ENCODE peak calls at places on chromosomes 11 and 22, in four cellular contexts. One of them, this sample, is unnamed.

GRCh38 chr11:132427611-132428010 is 1057.2 kb downstream of the NTM start:
- DNase-seq in neural progenitor cell: no peak
- DNase-seq in astrocyte of the cerebellum: peak
- DNase-seq in lung: no peak
- DNase-seq in this sample: no peak

GRCh38 chr22:20615533-20616450 is 108.4 kb downstream of the MED15 start:
- DNase-seq in neural progenitor cell: no peak
- DNase-seq in astrocyte of the cerebellum: no peak
- DNase-seq in lung: no peak
- DNase-seq in this sample: no peak

GRCh38 chr11:11752688-11753087 is 89.1 kb upstream of the USP47 start:
- DNase-seq in neural progenitor cell: peak
- DNase-seq in astrocyte of the cerebellum: no peak
- DNase-seq in lung: no peak
- DNase-seq in this sample: no peak

GRCh38 chr11:95254139-95254704 is 23.2 kb upstream of the SESN3 start:
- DNase-seq in neural progenitor cell: peak
- DNase-seq in astrocyte of the cerebellum: peak
- DNase-seq in lung: peak
- DNase-seq in this sample: peak

GRCh38 chr22:17117890-17118289 is 3.3 kb downstream of the TMEM121B start:
- DNase-seq in neural progenitor cell: no peak
- DNase-seq in astrocyte of the cerebellum: no peak
- DNase-seq in lung: no peak
- DNase-seq in this sample: no peak

GRCh38 chr22:32527756-32528155 is 53.1 kb downstream of the FBXO7 start:
- DNase-seq in neural progenitor cell: peak
- DNase-seq in astrocyte of the cerebellum: no peak
- DNase-seq in lung: no peak
- DNase-seq in this sample: no peak

GRCh38 chr11:18698341-18699268 is at the start of gene TMEM86A:
- DNase-seq in neural progenitor cell: peak
- DNase-seq in astrocyte of the cerebellum: no peak
- DNase-seq in lung: peak
- DNase-seq in this sample: no peak

GRCh38 chr22:36463783-36464184 is 17.7 kb downstream of the TXN2 start:
- DNase-seq in neural progenitor cell: no peak
- DNase-seq in astrocyte of the cerebellum: no peak
- DNase-seq in lung: no peak
- DNase-seq in this sample: no peak

GRCh38 chr11:68643576-68643975 is 40.8 kb upstream of the GAL start:
- DNase-seq in neural progenitor cell: no peak
- DNase-seq in astrocyte of the cerebellum: no peak
- DNase-seq in lung: no peak
- DNase-seq in this sample: no peak

GRCh38 chr11:2303627-2304155 is 1.9 kb downstream of the TSPAN32 start:
- DNase-seq in neural progenitor cell: no peak
- DNase-seq in astrocyte of the cerebellum: no peak
- DNase-seq in lung: no peak
- DNase-seq in this sample: no peak

GRCh38 chr11:74018331-74019005 is 9.6 kb upstream of the UCP3 start:
- DNase-seq in neural progenitor cell: no peak
- DNase-seq in astrocyte of the cerebellum: peak
- DNase-seq in lung: peak
- DNase-seq in this sample: no peak

GRCh38 chr11:78798567-78799170 is 224.0 kb upstream of the NARS2 start:
- DNase-seq in neural progenitor cell: peak
- DNase-seq in astrocyte of the cerebellum: peak
- DNase-seq in lung: peak
- DNase-seq in this sample: no peak

GRCh38 chr11:17386331-17387084 is 2.0 kb downstream of the KCNJ11 start:
- DNase-seq in neural progenitor cell: peak
- DNase-seq in astrocyte of the cerebellum: no peak
- DNase-seq in lung: peak
- DNase-seq in this sample: no peak

GRCh38 chr22:48373626-48374173 is 1454.0 kb downstream of the BRD1 start:
- DNase-seq in neural progenitor cell: no peak
- DNase-seq in astrocyte of the cerebellum: no peak
- DNase-seq in lung: no peak
- DNase-seq in this sample: no peak

GRCh38 chr11:57638811-57639320 is 10.8 kb downstream of the YPEL4 start:
- DNase-seq in neural progenitor cell: peak
- DNase-seq in astrocyte of the cerebellum: no peak
- DNase-seq in lung: no peak
- DNase-seq in this sample: no peak

GRCh38 chr11:34308049-34308692 is 49.6 kb downstream of the ABTB2 start:
- DNase-seq in neural progenitor cell: no peak
- DNase-seq in astrocyte of the cerebellum: no peak
- DNase-seq in lung: no peak
- DNase-seq in this sample: no peak

GRCh38 chr22:31346733-31347250 is 646 bp upstream of the PATZ1 start:
- DNase-seq in neural progenitor cell: peak
- DNase-seq in astrocyte of the cerebellum: no peak
- DNase-seq in lung: peak
- DNase-seq in this sample: no peak

GRCh38 chr22:19183216-19183615 is 4.7 kb upstream of the SLC25A1 start:
- DNase-seq in neural progenitor cell: no peak
- DNase-seq in astrocyte of the cerebellum: no peak
- DNase-seq in lung: no peak
- DNase-seq in this sample: no peak

GRCh38 chr11:134360050-134360835 is 28.5 kb downstream of the GLB1L2 start:
- DNase-seq in neural progenitor cell: peak
- DNase-seq in astrocyte of the cerebellum: peak
- DNase-seq in lung: peak
- DNase-seq in this sample: peak

GRCh38 chr11:6602096-6602940 is 1.1 kb downstream of the RRP8 start:
- DNase-seq in neural progenitor cell: peak
- DNase-seq in astrocyte of the cerebellum: no peak
- DNase-seq in lung: peak
- DNase-seq in this sample: no peak

GRCh38 chr22:39665229-39665628 is 94.7 kb downstream of the CACNA1I start:
- DNase-seq in neural progenitor cell: peak
- DNase-seq in astrocyte of the cerebellum: no peak
- DNase-seq in lung: no peak
- DNase-seq in this sample: no peak

GRCh38 chr11:8332196-8332595 is 68.5 kb upstream of the LMO1 start:
- DNase-seq in neural progenitor cell: no peak
- DNase-seq in astrocyte of the cerebellum: no peak
- DNase-seq in lung: no peak
- DNase-seq in this sample: no peak

GRCh38 chr11:44950625-44951472 is at the start of gene TP53I11:
- DNase-seq in neural progenitor cell: peak
- DNase-seq in astrocyte of the cerebellum: no peak
- DNase-seq in lung: peak
- DNase-seq in this sample: peak

GRCh38 chr11:74380746-74381439 is 17.3 kb downstream of the PGM2L1 start:
- DNase-seq in neural progenitor cell: no peak
- DNase-seq in astrocyte of the cerebellum: no peak
- DNase-seq in lung: no peak
- DNase-seq in this sample: no peak

GRCh38 chr22:41447435-41448188 is 1.0 kb upstream of the TOB2 start:
- DNase-seq in neural progenitor cell: peak
- DNase-seq in astrocyte of the cerebellum: no peak
- DNase-seq in lung: peak
- DNase-seq in this sample: no peak

GRCh38 chr11:10429526-10429925 is 25.5 kb upstream of the AMPD3 start:
- DNase-seq in neural progenitor cell: no peak
- DNase-seq in astrocyte of the cerebellum: no peak
- DNase-seq in lung: no peak
- DNase-seq in this sample: no peak

GRCh38 chr11:75320046-75320618 is 31.3 kb downstream of the ARRB1 start:
- DNase-seq in neural progenitor cell: no peak
- DNase-seq in astrocyte of the cerebellum: no peak
- DNase-seq in lung: no peak
- DNase-seq in this sample: no peak

GRCh38 chr11:23155503-23155902 is 295.2 kb upstream of the CCDC179 start:
- DNase-seq in neural progenitor cell: no peak
- DNase-seq in astrocyte of the cerebellum: no peak
- DNase-seq in lung: no peak
- DNase-seq in this sample: no peak

GRCh38 chr11:45382133-45382878 is 96.2 kb upstream of the SYT13 start:
- DNase-seq in neural progenitor cell: no peak
- DNase-seq in astrocyte of the cerebellum: no peak
- DNase-seq in lung: no peak
- DNase-seq in this sample: no peak

GRCh38 chr11:109426442-109426841 is 4.5 kb downstream of the C11orf87 start:
- DNase-seq in neural progenitor cell: peak
- DNase-seq in astrocyte of the cerebellum: no peak
- DNase-seq in lung: no peak
- DNase-seq in this sample: no peak

GRCh38 chr22:31083377-31083768 is 2.3 kb downstream of the SMTN start:
- DNase-seq in neural progenitor cell: no peak
- DNase-seq in astrocyte of the cerebellum: no peak
- DNase-seq in lung: no peak
- DNase-seq in this sample: no peak

GRCh38 chr11:28739489-28740280 is 631.5 kb downstream of the METTL15 start:
- DNase-seq in neural progenitor cell: no peak
- DNase-seq in astrocyte of the cerebellum: no peak
- DNase-seq in lung: no peak
- DNase-seq in this sample: no peak

GRCh38 chr22:49760280-49760629 is 67.4 kb downstream of the BRD1 start:
- DNase-seq in neural progenitor cell: no peak
- DNase-seq in astrocyte of the cerebellum: no peak
- DNase-seq in lung: no peak
- DNase-seq in this sample: no peak
- H3K4me3 ChIP-seq in neural progenitor cell: no peak
- H3K4me3 ChIP-seq in astrocyte of the cerebellum: no peak
- H3K4me3 ChIP-seq in lung: no peak
- H3K4me3 ChIP-seq in this sample: no peak

GRCh38 chr22:49845666-49846459 is 7.8 kb upstream of the ZBED4 start:
- DNase-seq in neural progenitor cell: no peak
- DNase-seq in astrocyte of the cerebellum: no peak
- DNase-seq in lung: no peak
- DNase-seq in this sample: no peak
- TF ChIP-seq CTCF in neural progenitor cell: no peak
- TF ChIP-seq CTCF in astrocyte of the cerebellum: no peak
- TF ChIP-seq CTCF in lung: no peak
- TF ChIP-seq CTCF in this sample: no peak

GRCh38 chr11:124762624-124763155 is 600 bp upstream of the ESAM start:
- DNase-seq in neural progenitor cell: peak
- DNase-seq in astrocyte of the cerebellum: no peak
- DNase-seq in lung: no peak
- DNase-seq in this sample: no peak

GRCh38 chr11:124760806-124761205 is 1.3 kb downstream of the ESAM start:
- DNase-seq in neural progenitor cell: no peak
- DNase-seq in astrocyte of the cerebellum: no peak
- DNase-seq in lung: no peak
- DNase-seq in this sample: no peak

GRCh38 chr11:124762077-124762623 is at the start of gene ESAM:
- DNase-seq in neural progenitor cell: peak
- DNase-seq in astrocyte of the cerebellum: no peak
- DNase-seq in lung: peak
- DNase-seq in this sample: no peak

GRCh38 chr11:124761301-124762021 is 629 bp downstream of the ESAM start:
- DNase-seq in neural progenitor cell: peak
- DNase-seq in astrocyte of the cerebellum: no peak
- DNase-seq in lung: no peak
- DNase-seq in this sample: no peak

GRCh38 chr11:124763156-124763947 is 1.3 kb upstream of the ESAM start:
- DNase-seq in neural progenitor cell: peak
- DNase-seq in astrocyte of the cerebellum: peak
- DNase-seq in lung: peak
- DNase-seq in this sample: peak
- H3K4me3 ChIP-seq in neural progenitor cell: peak
- H3K4me3 ChIP-seq in astrocyte of the cerebellum: peak
- H3K4me3 ChIP-seq in lung: peak
- H3K4me3 ChIP-seq in this sample: peak

GRCh38 chr11:83140691-83141455 is 16.1 kb upstream of the PCF11 start:
- DNase-seq in neural progenitor cell: no peak
- DNase-seq in astrocyte of the cerebellum: no peak
- DNase-seq in lung: no peak
- DNase-seq in this sample: no peak

GRCh38 chr11:83139310-83139709 is 17.6 kb upstream of the PCF11 start:
- DNase-seq in neural progenitor cell: no peak
- DNase-seq in astrocyte of the cerebellum: no peak
- DNase-seq in lung: no peak
- DNase-seq in this sample: no peak
- TF ChIP-seq CTCF in neural progenitor cell: no peak
- TF ChIP-seq CTCF in astrocyte of the cerebellum: no peak
- TF ChIP-seq CTCF in lung: no peak
- TF ChIP-seq CTCF in this sample: no peak

GRCh38 chr11:69744435-69744834 is 30.7 kb downstream of the FGF4 start:
- DNase-seq in neural progenitor cell: no peak
- DNase-seq in astrocyte of the cerebellum: peak
- DNase-seq in lung: no peak
- DNase-seq in this sample: peak
- H3K4me3 ChIP-seq in neural progenitor cell: no peak
- H3K4me3 ChIP-seq in astrocyte of the cerebellum: no peak
- H3K4me3 ChIP-seq in lung: no peak
- H3K4me3 ChIP-seq in this sample: no peak

GRCh38 chr22:25061134-25061533 is 108.6 kb downstream of the KIAA1671 start:
- DNase-seq in neural progenitor cell: no peak
- DNase-seq in astrocyte of the cerebellum: no peak
- DNase-seq in lung: no peak
- DNase-seq in this sample: no peak
- TF ChIP-seq CTCF in neural progenitor cell: no peak
- TF ChIP-seq CTCF in astrocyte of the cerebellum: no peak
- TF ChIP-seq CTCF in lung: no peak
- TF ChIP-seq CTCF in this sample: no peak

GRCh38 chr11:62601114-62601363 is 626 bp downstream of the MTA2 start:
- DNase-seq in neural progenitor cell: no peak
- DNase-seq in astrocyte of the cerebellum: no peak
- DNase-seq in lung: no peak
- DNase-seq in this sample: no peak

GRCh38 chr11:62599069-62599696 is 2.5 kb downstream of the MTA2 start:
- DNase-seq in neural progenitor cell: peak
- DNase-seq in astrocyte of the cerebellum: peak
- DNase-seq in lung: peak
- DNase-seq in this sample: peak

GRCh38 chr11:62600367-62601113 is 1.1 kb downstream of the MTA2 start:
- DNase-seq in neural progenitor cell: peak
- DNase-seq in astrocyte of the cerebellum: no peak
- DNase-seq in lung: no peak
- DNase-seq in this sample: no peak

GRCh38 chr11:62601364-62602140 is at the start of gene MTA2:
- DNase-seq in neural progenitor cell: peak
- DNase-seq in astrocyte of the cerebellum: peak
- DNase-seq in lung: peak
- DNase-seq in this sample: peak

GRCh38 chr11:62599909-62600308 is 1.8 kb downstream of the MTA2 start:
- DNase-seq in neural progenitor cell: no peak
- DNase-seq in astrocyte of the cerebellum: no peak
- DNase-seq in lung: no peak
- DNase-seq in this sample: no peak
- H3K4me3 ChIP-seq in neural progenitor cell: peak
- H3K4me3 ChIP-seq in astrocyte of the cerebellum: peak
- H3K4me3 ChIP-seq in lung: peak
- H3K4me3 ChIP-seq in this sample: peak